ENCODE peak calls at places on chromosomes 2 and 18, in six cellular contexts. G is uterus; J is heart left ventricle; Y is activated CD8-positive, alpha-beta memory T cell treated with anti-CD3 and anti-CD28 coated beads, Interleukin-2, amount 10 ng/mL, durations not matched to agents 7 days and 5 days; F is substantia nigra; Q is osteocyte. L is an unnamed sample.

GRCh38 chr2:164523726-164524125 is 97.6 kb downstream of the GRB14 start:
- DNase-seq in Y (no peak), Q (no peak), G (no peak), J (no peak), F (no peak), L (no peak)

GRCh38 chr18:59631583-59632181 is 65.5 kb downstream of the CCBE1 start:
- DNase-seq in Q (no peak), G (no peak), Y (no peak), F (no peak), J (no peak), L (no peak)

GRCh38 chr2:5077479-5078089 is 614.6 kb upstream of the SOX11 start:
- DNase-seq in F (no peak), Y (no peak), G (no peak), Q (no peak), J (no peak), L (no peak)

GRCh38 chr2:9649261-9649660 is 18.5 kb upstream of the YWHAQ start:
- DNase-seq in Y (no peak), F (no peak), J (no peak), Q (no peak), G (no peak), L (no peak)

GRCh38 chr2:111236027-111236426 is 115.3 kb downstream of the BCL2L11 start:
- DNase-seq in Y (no peak), G (no peak), J (peak), F (no peak), Q (no peak), L (no peak)

GRCh38 chr2:146312899-146313298 is 1531.9 kb upstream of the ACVR2A start:
- DNase-seq in Y (no peak), G (no peak), F (no peak), J (no peak), Q (no peak), L (no peak)

GRCh38 chr18:47912343-47912742 is 18.1 kb downstream of the SMAD2 start:
- DNase-seq in F (peak), J (no peak), G (no peak), Y (no peak), Q (no peak), L (peak)

GRCh38 chr18:41436772-41437171 is 518.3 kb upstream of the PIK3C3 start:
- DNase-seq in Q (no peak), G (no peak), F (no peak), Y (no peak), J (no peak), L (no peak)

GRCh38 chr18:60021556-60021955 is 121.8 kb downstream of the PMAIP1 start:
- DNase-seq in G (no peak), Y (no peak), F (no peak), J (no peak), Q (no peak), L (no peak)

GRCh38 chr18:36672437-36673344 is 156.1 kb downstream of the TPGS2 start:
- DNase-seq in Q (no peak), Y (no peak), G (no peak), F (no peak), J (peak), L (no peak)

GRCh38 chr2:231665208-231665921 is 43.0 kb upstream of the PTMA start:
- DNase-seq in F (no peak), Y (no peak), Q (no peak), J (no peak), G (peak), L (no peak)

GRCh38 chr2:78992807-78993517 is 32.5 kb upstream of the REG3G start:
- DNase-seq in Y (no peak), F (no peak), G (no peak), J (no peak), Q (no peak), L (no peak)

GRCh38 chr2:63092847-63093246 is 42.2 kb downstream of the OTX1 start:
- DNase-seq in F (no peak), Y (no peak), G (no peak), J (no peak), Q (no peak), L (no peak)